ENCODE peak calls at places on chromosome 15, in seven cellular contexts. One of them, this sample, is unnamed.

GRCh38 chr15:67358812-67359211 is 104.2 kb downstream of the IQCH start:
- DNase-seq in left lung: no peak
- DNase-seq in pancreas: peak; percentile 87
- DNase-seq in effector memory CD4-positive, alpha-beta T cell: no peak
- DNase-seq in lower lobe of right lung: no peak
- DNase-seq in thyroid gland: no peak
- DNase-seq in IMR-90: no peak
- DNase-seq in this sample: no peak

GRCh38 chr15:79051941-79052731 is 38.4 kb downstream of the RASGRF1 start:
- DNase-seq in lower lobe of right lung: no peak
- DNase-seq in effector memory CD4-positive, alpha-beta T cell: no peak
- DNase-seq in thyroid gland: peak; percentile 3
- DNase-seq in IMR-90: no peak
- DNase-seq in pancreas: no peak
- DNase-seq in left lung: no peak
- DNase-seq in this sample: no peak

GRCh38 chr15:95760508-95760907 is 570.0 kb upstream of the NR2F2 start:
- DNase-seq in pancreas: no peak
- DNase-seq in lower lobe of right lung: no peak
- DNase-seq in left lung: no peak
- DNase-seq in IMR-90: no peak
- DNase-seq in effector memory CD4-positive, alpha-beta T cell: no peak
- DNase-seq in thyroid gland: no peak
- DNase-seq in this sample: no peak

GRCh38 chr15:68672251-68672650 is 93.5 kb downstream of the CORO2B start:
- DNase-seq in effector memory CD4-positive, alpha-beta T cell: no peak
- DNase-seq in lower lobe of right lung: no peak
- DNase-seq in pancreas: no peak
- DNase-seq in left lung: no peak
- DNase-seq in IMR-90: no peak
- DNase-seq in thyroid gland: no peak
- DNase-seq in this sample: no peak

GRCh38 chr15:101267320-101268104 is 9.8 kb downstream of the SELENOS start:
- DNase-seq in thyroid gland: no peak
- DNase-seq in IMR-90: peak; percentile 91
- DNase-seq in pancreas: peak; percentile 81
- DNase-seq in left lung: no peak
- DNase-seq in lower lobe of right lung: no peak
- DNase-seq in effector memory CD4-positive, alpha-beta T cell: no peak
- DNase-seq in this sample: no peak

GRCh38 chr15:59561547-59561946 is 50.0 kb upstream of the GCNT3 start:
- DNase-seq in IMR-90: no peak
- DNase-seq in pancreas: no peak
- DNase-seq in lower lobe of right lung: no peak
- DNase-seq in left lung: no peak
- DNase-seq in thyroid gland: no peak
- DNase-seq in effector memory CD4-positive, alpha-beta T cell: no peak
- DNase-seq in this sample: no peak

GRCh38 chr15:90062023-90062728 is 40.1 kb downstream of the IDH2 start:
- DNase-seq in lower lobe of right lung: peak; percentile 84
- DNase-seq in thyroid gland: peak; percentile 85
- DNase-seq in effector memory CD4-positive, alpha-beta T cell: peak; percentile 52
- DNase-seq in left lung: no peak
- DNase-seq in pancreas: peak; percentile 91
- DNase-seq in IMR-90: no peak
- DNase-seq in this sample: no peak

GRCh38 chr15:25705430-25706115 is 157.6 kb downstream of the ATP10A start:
- DNase-seq in pancreas: no peak
- DNase-seq in IMR-90: peak; percentile 50
- DNase-seq in thyroid gland: no peak
- DNase-seq in effector memory CD4-positive, alpha-beta T cell: no peak
- DNase-seq in left lung: no peak
- DNase-seq in lower lobe of right lung: no peak
- DNase-seq in this sample: no peak

GRCh38 chr15:63380151-63380827 is 1.4 kb downstream of the CA12 start:
- DNase-seq in effector memory CD4-positive, alpha-beta T cell: no peak
- DNase-seq in left lung: no peak
- DNase-seq in IMR-90: no peak
- DNase-seq in pancreas: no peak
- DNase-seq in thyroid gland: no peak
- DNase-seq in lower lobe of right lung: no peak
- DNase-seq in this sample: no peak

GRCh38 chr15:67109141-67110034 is 44.0 kb downstream of the SMAD3 start:
- DNase-seq in thyroid gland: peak; percentile 88
- DNase-seq in pancreas: peak; percentile 48
- DNase-seq in effector memory CD4-positive, alpha-beta T cell: no peak
- DNase-seq in lower lobe of right lung: peak; percentile 54
- DNase-seq in IMR-90: peak; percentile 99
- DNase-seq in left lung: peak; percentile 87
- DNase-seq in this sample: peak; percentile 98

GRCh38 chr15:98903377-98904018 is 104.1 kb downstream of the PGPEP1L start:
- DNase-seq in left lung: no peak
- DNase-seq in thyroid gland: no peak
- DNase-seq in pancreas: no peak
- DNase-seq in effector memory CD4-positive, alpha-beta T cell: no peak
- DNase-seq in IMR-90: peak; percentile 73
- DNase-seq in lower lobe of right lung: no peak
- DNase-seq in this sample: no peak

GRCh38 chr15:66963710-66964109 is 101.7 kb upstream of the SMAD3 start:
- DNase-seq in left lung: no peak
- DNase-seq in thyroid gland: no peak
- DNase-seq in effector memory CD4-positive, alpha-beta T cell: no peak
- DNase-seq in IMR-90: peak; percentile 22
- DNase-seq in lower lobe of right lung: no peak
- DNase-seq in pancreas: no peak
- DNase-seq in this sample: no peak

GRCh38 chr15:57245130-57245529 is 131.2 kb upstream of the CGNL1 start:
- DNase-seq in IMR-90: peak; percentile 69
- DNase-seq in lower lobe of right lung: no peak
- DNase-seq in pancreas: no peak
- DNase-seq in effector memory CD4-positive, alpha-beta T cell: no peak
- DNase-seq in thyroid gland: no peak
- DNase-seq in left lung: no peak
- DNase-seq in this sample: no peak

GRCh38 chr15:39501366-39501765 is 79.5 kb upstream of the THBS1 start:
- DNase-seq in pancreas: no peak
- DNase-seq in effector memory CD4-positive, alpha-beta T cell: no peak
- DNase-seq in IMR-90: peak; percentile 59
- DNase-seq in lower lobe of right lung: no peak
- DNase-seq in left lung: no peak
- DNase-seq in thyroid gland: no peak
- DNase-seq in this sample: peak; percentile 23

GRCh38 chr15:56491110-56491722 is 26.3 kb upstream of the MNS1 start:
- DNase-seq in lower lobe of right lung: no peak
- DNase-seq in thyroid gland: peak; percentile 49
- DNase-seq in pancreas: peak; percentile 29
- DNase-seq in IMR-90: peak; percentile 81
- DNase-seq in effector memory CD4-positive, alpha-beta T cell: peak; percentile 13
- DNase-seq in left lung: no peak
- DNase-seq in this sample: peak; percentile 49

GRCh38 chr15:66670698-66671580 is 31.1 kb upstream of the SMAD6 start:
- DNase-seq in IMR-90: no peak
- DNase-seq in pancreas: peak; percentile 88
- DNase-seq in thyroid gland: peak; percentile 42
- DNase-seq in lower lobe of right lung: peak; percentile 77
- DNase-seq in left lung: peak; percentile 85
- DNase-seq in effector memory CD4-positive, alpha-beta T cell: no peak
- DNase-seq in this sample: no peak

GRCh38 chr15:72991026-72991425 is 61.2 kb upstream of the NEO1 start:
- DNase-seq in left lung: no peak
- DNase-seq in effector memory CD4-positive, alpha-beta T cell: no peak
- DNase-seq in thyroid gland: no peak
- DNase-seq in lower lobe of right lung: no peak
- DNase-seq in pancreas: no peak
- DNase-seq in IMR-90: peak; percentile 40
- DNase-seq in this sample: no peak

GRCh38 chr15:62549345-62549970 is 384.4 kb upstream of the C2CD4B start:
- DNase-seq in IMR-90: peak; percentile 33
- DNase-seq in left lung: no peak
- DNase-seq in thyroid gland: no peak
- DNase-seq in pancreas: no peak
- DNase-seq in effector memory CD4-positive, alpha-beta T cell: no peak
- DNase-seq in lower lobe of right lung: no peak
- DNase-seq in this sample: no peak

GRCh38 chr15:59169337-59169736 is 37.3 kb upstream of the LDHAL6B start:
- DNase-seq in pancreas: no peak
- DNase-seq in thyroid gland: no peak
- DNase-seq in lower lobe of right lung: no peak
- DNase-seq in effector memory CD4-positive, alpha-beta T cell: no peak
- DNase-seq in left lung: no peak
- DNase-seq in IMR-90: peak; percentile 86
- DNase-seq in this sample: peak; percentile 80

GRCh38 chr15:68051109-68051508 is 3.0 kb upstream of the PIAS1 start:
- DNase-seq in effector memory CD4-positive, alpha-beta T cell: no peak
- DNase-seq in IMR-90: no peak
- DNase-seq in lower lobe of right lung: no peak
- DNase-seq in left lung: no peak
- DNase-seq in thyroid gland: no peak
- DNase-seq in pancreas: no peak
- DNase-seq in this sample: no peak

GRCh38 chr15:96409231-96410138 is 79.0 kb downstream of the NR2F2 start:
- DNase-seq in effector memory CD4-positive, alpha-beta T cell: no peak
- DNase-seq in thyroid gland: no peak
- DNase-seq in left lung: peak; percentile 70
- DNase-seq in lower lobe of right lung: no peak
- DNase-seq in IMR-90: peak; percentile 5
- DNase-seq in pancreas: no peak
- DNase-seq in this sample: no peak

GRCh38 chr15:44726568-44727461 is 9.5 kb upstream of the TRIM69 start:
- DNase-seq in pancreas: no peak
- DNase-seq in left lung: no peak
- DNase-seq in IMR-90: peak; percentile 94
- DNase-seq in thyroid gland: no peak
- DNase-seq in lower lobe of right lung: no peak
- DNase-seq in effector memory CD4-positive, alpha-beta T cell: peak; percentile 77
- DNase-seq in this sample: peak; percentile 77
- H3K4me3 ChIP-seq in pancreas: no peak overlapping the region
- H3K4me3 ChIP-seq in left lung: peak overlapping the region; percentile 21
- H3K4me3 ChIP-seq in IMR-90: no peak overlapping the region
- H3K4me3 ChIP-seq in thyroid gland: no peak overlapping the region
- H3K4me3 ChIP-seq in lower lobe of right lung: peak overlapping the region; percentile 27
- H3K4me3 ChIP-seq in effector memory CD4-positive, alpha-beta T cell: peak overlapping the region; percentile 34
- H3K4me3 ChIP-seq in this sample: no peak overlapping the region

DNA sequence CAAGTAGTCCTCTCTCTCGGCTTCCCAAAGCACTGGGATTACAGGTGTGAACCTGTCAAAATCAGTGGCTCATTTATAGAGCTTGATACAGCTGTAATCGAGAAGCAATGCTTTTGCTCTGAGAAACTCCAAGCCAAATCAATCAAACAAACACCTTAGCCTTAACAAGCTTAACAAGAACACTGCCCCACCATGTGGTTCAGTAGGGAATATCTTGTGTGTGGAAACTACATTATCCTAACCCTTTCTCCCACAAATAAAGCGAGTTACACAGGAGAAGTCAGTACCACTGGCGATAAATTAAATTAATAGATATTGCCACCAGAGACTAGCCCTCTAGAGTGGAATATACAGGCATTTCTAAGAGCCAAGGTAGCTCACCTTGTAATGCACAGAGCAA is 13.9 kb downstream of the CDAN1 start:
- DNase-seq in IMR-90: no peak
- DNase-seq in left lung: no peak
- DNase-seq in pancreas: no peak
- DNase-seq in lower lobe of right lung: no peak
- DNase-seq in effector memory CD4-positive, alpha-beta T cell: no peak
- DNase-seq in thyroid gland: no peak
- DNase-seq in this sample: no peak
- H3K36me3 ChIP-seq in IMR-90: peaks cover 68% of the 10 kb centered on the region
- H3K36me3 ChIP-seq in left lung: peaks cover 97% of the 10 kb centered on the region
- H3K36me3 ChIP-seq in pancreas: peaks cover 30% of the 10 kb centered on the region
- H3K36me3 ChIP-seq in lower lobe of right lung: peaks cover 94% of the 10 kb centered on the region
- H3K36me3 ChIP-seq in effector memory CD4-positive, alpha-beta T cell: peaks cover 45% of the 10 kb centered on the region
- H3K36me3 ChIP-seq in thyroid gland: peaks cover 33% of the 10 kb centered on the region
- H3K36me3 ChIP-seq in this sample: peaks cover 6% of the 10 kb centered on the region

GRCh38 chr15:88920186-88920891 is 7.2 kb upstream of the MFGE8 start:
- DNase-seq in pancreas: no peak
- DNase-seq in IMR-90: peak; percentile 77
- DNase-seq in lower lobe of right lung: no peak
- DNase-seq in left lung: no peak
- DNase-seq in effector memory CD4-positive, alpha-beta T cell: no peak
- DNase-seq in thyroid gland: no peak
- DNase-seq in this sample: peak; percentile 74
- H3K27me3 ChIP-seq in pancreas: no peaks in the 10 kb centered on the region
- H3K27me3 ChIP-seq in IMR-90: no peaks in the 10 kb centered on the region
- H3K27me3 ChIP-seq in lower lobe of right lung: no peaks in the 10 kb centered on the region
- H3K27me3 ChIP-seq in left lung: no peaks in the 10 kb centered on the region
- H3K27me3 ChIP-seq in effector memory CD4-positive, alpha-beta T cell: no peaks in the 10 kb centered on the region
- H3K27me3 ChIP-seq in thyroid gland: no peaks in the 10 kb centered on the region
- H3K27me3 ChIP-seq in this sample: no peaks in the 10 kb centered on the region

DNA sequence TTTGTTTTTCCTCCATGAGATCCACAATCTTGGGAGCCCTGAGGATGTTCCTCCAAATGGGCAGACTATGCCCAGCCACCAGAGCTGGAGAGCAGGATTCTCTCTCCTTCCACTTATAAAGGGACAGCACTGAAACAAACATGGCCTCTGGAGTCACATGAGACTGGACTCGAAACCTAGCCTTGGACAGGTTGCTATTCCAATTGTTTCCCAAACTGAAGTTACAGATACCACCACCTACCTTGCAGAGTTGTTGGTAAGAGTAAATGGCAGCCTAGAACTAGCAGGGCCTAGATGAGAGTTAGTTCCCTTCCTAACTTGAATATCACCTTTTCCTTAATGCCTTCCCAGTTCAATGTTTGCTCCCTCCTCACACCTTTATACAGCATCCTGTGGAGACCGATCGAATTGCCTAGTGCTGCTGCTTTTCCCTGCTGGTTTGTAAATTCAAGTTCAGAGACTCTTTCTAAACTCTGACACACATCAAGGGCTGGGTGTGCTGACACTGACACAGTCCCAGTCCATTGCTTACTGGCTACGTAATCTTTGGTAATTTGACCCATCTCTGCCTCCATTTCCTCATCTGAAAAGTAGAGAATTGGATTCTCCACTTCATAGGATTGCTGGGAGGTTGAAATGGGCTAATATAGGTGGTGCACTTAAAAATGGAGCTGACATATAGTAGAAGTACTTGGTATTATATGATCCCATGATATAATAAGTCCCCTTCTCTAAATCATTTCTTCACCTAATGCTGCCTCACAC is 2.6 kb downstream of the IMP3 start:
- DNase-seq in lower lobe of right lung: no peak
- DNase-seq in thyroid gland: no peak
- DNase-seq in left lung: no peak
- DNase-seq in pancreas: no peak
- DNase-seq in effector memory CD4-positive, alpha-beta T cell: no peak
- DNase-seq in IMR-90: no peak
- DNase-seq in this sample: no peak
- H3K4me3 ChIP-seq in lower lobe of right lung: peak overlapping the region; percentile 76
- H3K4me3 ChIP-seq in thyroid gland: no peak overlapping the region
- H3K4me3 ChIP-seq in left lung: peak overlapping the region; percentile 96
- H3K4me3 ChIP-seq in pancreas: peak overlapping the region; percentile 90
- H3K4me3 ChIP-seq in effector memory CD4-positive, alpha-beta T cell: no peak overlapping the region
- H3K4me3 ChIP-seq in IMR-90: no peak overlapping the region
- H3K4me3 ChIP-seq in this sample: no peak overlapping the region

DNA sequence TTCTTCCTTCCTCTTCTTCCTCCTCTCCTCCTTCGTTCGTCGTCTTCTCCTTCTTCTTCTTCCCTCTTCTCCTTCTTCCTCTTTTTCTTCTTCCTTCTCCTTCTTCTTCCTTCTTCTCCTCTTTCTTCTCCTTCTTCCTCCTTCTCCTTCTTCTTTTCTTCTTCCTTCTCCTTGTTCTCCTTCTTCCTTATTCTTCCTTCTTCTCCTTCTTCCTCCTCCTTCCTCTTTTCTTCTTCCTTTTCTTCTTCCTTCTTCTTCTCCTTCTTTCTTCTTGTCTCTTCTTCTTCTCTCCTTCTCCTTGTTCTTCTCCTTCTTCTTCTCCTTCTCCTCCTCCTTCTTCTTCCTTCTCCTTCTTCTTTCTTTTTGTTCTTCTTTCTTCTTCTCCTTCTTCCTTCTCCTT is 35.3 kb downstream of the SPG21 start:
- DNase-seq in effector memory CD4-positive, alpha-beta T cell: no peak
- DNase-seq in IMR-90: no peak
- DNase-seq in left lung: no peak
- DNase-seq in lower lobe of right lung: no peak
- DNase-seq in thyroid gland: no peak
- DNase-seq in pancreas: no peak
- DNase-seq in this sample: no peak
- H3K36me3 ChIP-seq in effector memory CD4-positive, alpha-beta T cell: peaks cover 14% of the 10 kb centered on the region
- H3K36me3 ChIP-seq in IMR-90: peaks cover 29% of the 10 kb centered on the region
- H3K36me3 ChIP-seq in left lung: peaks cover 54% of the 10 kb centered on the region
- H3K36me3 ChIP-seq in lower lobe of right lung: peaks cover 43% of the 10 kb centered on the region
- H3K36me3 ChIP-seq in thyroid gland: peaks cover 9% of the 10 kb centered on the region
- H3K36me3 ChIP-seq in pancreas: peaks cover 8% of the 10 kb centered on the region
- H3K36me3 ChIP-seq in this sample: peaks cover 2% of the 10 kb centered on the region

This sample was measured in kidney epithelial cell.